ENCODE peak calls at places on chromosomes 5 and 9, in six cellular contexts. Z, B, M, R, X and G are unnamed samples.

GRCh38 chr5:54460181-54460919 is 4.9 kb downstream of the HSPB3 start:
- DNase-seq in R (no peak), Z (no peak), X (no peak), M (no peak), B (no peak), G (no peak)

GRCh38 chr5:179143446-179143845 is 83.3 kb downstream of the ZNF354C start:
- DNase-seq in Z (no peak), R (no peak), M (no peak), B (peak), X (no peak), G (no peak)

GRCh38 chr5:33794550-33795300 is 97.1 kb downstream of the ADAMTS12 start:
- DNase-seq in R (no peak), B (no peak), M (no peak), Z (no peak), X (no peak), G (no peak)

GRCh38 chr5:38719916-38720315 is 125.9 kb upstream of the OSMR start:
- DNase-seq in X (no peak), M (no peak), R (no peak), Z (no peak), B (no peak), G (no peak)

GRCh38 chr9:89207026-89207425 is 28.4 kb upstream of the SHC3 start:
- DNase-seq in X (no peak), B (no peak), Z (no peak), R (no peak), M (no peak), G (no peak)

GRCh38 chr5:66646570-66646969 is 50.4 kb downstream of the MAST4 start:
- DNase-seq in X (no peak), M (no peak), Z (no peak), B (no peak), R (no peak), G (no peak)

GRCh38 chr5:14720236-14720923 is 55.9 kb downstream of the OTULIN start:
- DNase-seq in X (no peak), B (no peak), R (no peak), Z (no peak), M (no peak), G (no peak)

GRCh38 chr9:15867334-15867733 is 314.5 kb downstream of the CCDC171 start:
- DNase-seq in X (no peak), R (no peak), M (no peak), B (no peak), Z (no peak), G (no peak)

GRCh38 chr5:32030226-32030625 is 143.9 kb downstream of the GOLPH3 start:
- DNase-seq in R (no peak), X (no peak), Z (no peak), M (no peak), B (no peak), G (no peak)

GRCh38 chr9:26321935-26322334 is 570.7 kb downstream of the CAAP1 start:
- DNase-seq in R (no peak), M (no peak), B (no peak), X (no peak), Z (no peak), G (no peak)

GRCh38 chr9:89564257-89564878 is 40.4 kb upstream of the GADD45G start:
- DNase-seq in M (no peak), X (peak), B (no peak), R (no peak), Z (no peak), G (no peak)

GRCh38 chr9:137422668-137423000 is 328 bp downstream of the EXD3 start:
- DNase-seq in M (no peak), Z (peak), X (no peak), B (peak), R (no peak), G (no peak)

GRCh38 chr9:39588056-39588814 is 232.8 kb downstream of the SPATA31A1 start:
- DNase-seq in Z (no peak), R (no peak), B (peak), X (no peak), M (peak), G (no peak)

GRCh38 chr5:7991125-7991821 is 122.3 kb downstream of the MTRR start:
- DNase-seq in R (no peak), Z (no peak), B (no peak), M (no peak), X (no peak), G (no peak)

GRCh38 chr9:17349816-17350215 is 215.0 kb downstream of the CNTLN start:
- DNase-seq in B (no peak), X (no peak), Z (no peak), M (no peak), R (no peak), G (no peak)

GRCh38 chr5:891117-891836 is 1.3 kb downstream of the BRD9 start:
- DNase-seq in M (no peak), B (no peak), Z (no peak), X (peak), R (no peak), G (no peak)

GRCh38 chr9:125341566-125341965 is 79.9 kb downstream of the GAPVD1 start:
- DNase-seq in M (no peak), R (no peak), X (no peak), B (no peak), Z (no peak), G (no peak)

GRCh38 chr9:93650448-93650847 is 74.1 kb downstream of the PHF2 start:
- DNase-seq in X (no peak), R (no peak), Z (no peak), B (peak), M (no peak), G (peak)

GRCh38 chr9:127961613-127962150 is 19.1 kb downstream of the EEIG1 start:
- DNase-seq in Z (no peak), M (no peak), X (no peak), B (no peak), R (no peak), G (no peak)

GRCh38 chr9:133954862-133955529 is 37.1 kb downstream of the VAV2 start:
- DNase-seq in R (no peak), M (no peak), X (no peak), Z (peak), B (peak), G (no peak)